ENCODE peak calls at places on chromosomes 7 and 10, in nine cellular contexts. K, O, H, J, N, T, E, I and S are unnamed samples.

GRCh38 chr7:112020800-112021199 is 185.4 kb downstream of the DOCK4 start:
- DNase-seq in T (no peak), I (no peak), J (no peak), K (no peak), H (no peak), E (no peak), O (no peak), N (no peak), S (no peak)

GRCh38 chr7:117230276-117231046 is 92.4 kb downstream of the WNT2 start:
- DNase-seq in K (no peak), E (no peak), J (no peak), O (no peak), H (no peak), I (no peak), N (no peak), T (no peak), S (no peak)

GRCh38 chr7:100825760-100826545 is 1.4 kb downstream of the EPHB4 start:
- DNase-seq in T (no peak), K (peak), H (peak), O (no peak), E (no peak), I (no peak), N (peak), J (no peak), S (no peak)

GRCh38 chr7:157476201-157476600 is 139.4 kb downstream of the DNAJB6 start:
- DNase-seq in K (no peak), H (no peak), N (peak), E (no peak), O (no peak), T (peak), J (peak), I (no peak), S (no peak)

GRCh38 chr7:141076377-141076776 is 2.5 kb downstream of the TMEM178B start:
- DNase-seq in I (no peak), T (no peak), N (no peak), O (no peak), J (no peak), H (no peak), E (no peak), K (no peak), S (no peak)

GRCh38 chr7:2837476-2837875 is 6.6 kb downstream of the GNA12 start:
- DNase-seq in E (no peak), T (no peak), O (no peak), I (no peak), K (no peak), H (no peak), N (no peak), J (no peak), S (no peak)

GRCh38 chr10:16967866-16968721 is 150.9 kb upstream of the RSU1 start:
- DNase-seq in H (no peak), O (peak), K (peak), I (no peak), T (no peak), J (no peak), E (peak), N (peak), S (no peak)

GRCh38 chr10:130470286-130470685 is 334.1 kb downstream of the GLRX3 start:
- DNase-seq in K (no peak), E (no peak), O (no peak), T (no peak), I (no peak), N (peak), J (no peak), H (no peak), S (no peak)

GRCh38 chr7:158043461-158044155 is 544.0 kb downstream of the PTPRN2 start:
- DNase-seq in N (no peak), T (peak), H (no peak), O (no peak), E (no peak), I (no peak), K (no peak), J (peak), S (no peak)

GRCh38 chr10:101903827-101904520 is 60.4 kb upstream of the KCNIP2 start:
- DNase-seq in E (peak), T (no peak), N (no peak), O (no peak), J (no peak), I (no peak), K (no peak), H (no peak), S (no peak)

GRCh38 chr7:46283852-46284251 is 362.8 kb upstream of the IGFBP3 start:
- DNase-seq in J (no peak), I (no peak), N (no peak), K (no peak), H (no peak), O (no peak), T (no peak), E (no peak), S (no peak)

GRCh38 chr10:30431435-30431911 is 2.5 kb upstream of the MAP3K8 start:
- DNase-seq in O (no peak), N (no peak), H (no peak), E (no peak), K (no peak), I (peak), J (no peak), T (peak), S (no peak)

GRCh38 chr10:1160561-1160961 is 104.4 kb downstream of the WDR37 start:
- DNase-seq in E (no peak), T (peak), N (no peak), K (no peak), J (no peak), O (no peak), H (no peak), I (no peak), S (no peak)

GRCh38 chr7:24756989-24757798 is at the start of gene GSDME:
- DNase-seq in E (no peak), H (peak), K (peak), O (peak), N (peak), J (peak), I (peak), T (peak), S (peak)

GRCh38 chr7:27606270-27607209 is 56.1 kb downstream of the HIBADH start:
- DNase-seq in T (no peak), N (no peak), K (peak), J (no peak), H (no peak), E (peak), O (no peak), I (peak), S (no peak)

GRCh38 chr10:7563770-7564169 is 103.0 kb downstream of the ITIH5 start:
- DNase-seq in O (no peak), I (no peak), K (no peak), N (no peak), E (no peak), H (no peak), J (no peak), T (no peak), S (no peak)

GRCh38 chr10:11573497-11573896 is 38.0 kb downstream of the USP6NL start:
- DNase-seq in N (no peak), K (peak), T (no peak), J (no peak), I (no peak), E (peak), H (no peak), O (no peak), S (no peak)

GRCh38 chr7:2626498-2627117 is 5.2 kb upstream of the TTYH3 start:
- DNase-seq in O (no peak), H (peak), J (no peak), K (no peak), E (no peak), N (no peak), I (peak), T (no peak), S (no peak)

GRCh38 chr10:6203331-6204062 is 765 bp downstream of the PFKFB3 start:
- DNase-seq in K (peak), N (peak), I (peak), H (peak), J (peak), T (peak), E (no peak), O (peak), S (peak)

GRCh38 chr7:155448632-155449007 is 9.3 kb upstream of the EN2 start:
- DNase-seq in J (peak), H (no peak), O (no peak), I (no peak), N (peak), K (no peak), E (no peak), T (no peak), S (no peak)
- H3K4me3 ChIP-seq in J (no peak), H (no peak), O (peak), I (no peak), N (no peak), K (no peak), E (no peak), T (no peak), S (no peak)

DNA sequence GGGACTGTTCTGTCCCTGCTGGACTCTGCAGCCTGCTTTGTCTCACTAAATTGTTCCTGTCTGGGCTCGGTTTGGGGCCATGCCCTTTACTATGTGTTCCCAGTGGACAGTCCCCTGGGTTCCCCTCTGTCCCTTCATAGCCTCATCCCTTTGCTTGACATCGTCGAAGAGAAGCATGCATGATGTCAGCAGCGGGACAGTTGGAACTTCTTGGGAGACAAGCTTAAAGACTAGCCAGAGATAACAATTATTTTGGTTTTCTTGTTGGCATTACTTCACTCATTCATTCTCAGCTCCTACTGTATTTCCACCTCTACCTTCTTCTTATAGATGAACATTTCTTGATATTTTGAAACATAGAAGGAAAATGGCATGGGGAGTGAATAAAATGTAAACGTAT is 2.7 kb downstream of the EPHB6 start:
- DNase-seq in J (no peak), I (no peak), K (no peak), N (no peak), H (no peak), T (no peak), O (no peak), E (no peak), S (no peak)
- H3K4me3 ChIP-seq in J (no peak), I (no peak), K (no peak), N (no peak), H (no peak), T (no peak), O (no peak), E (no peak), S (no peak)

DNA sequence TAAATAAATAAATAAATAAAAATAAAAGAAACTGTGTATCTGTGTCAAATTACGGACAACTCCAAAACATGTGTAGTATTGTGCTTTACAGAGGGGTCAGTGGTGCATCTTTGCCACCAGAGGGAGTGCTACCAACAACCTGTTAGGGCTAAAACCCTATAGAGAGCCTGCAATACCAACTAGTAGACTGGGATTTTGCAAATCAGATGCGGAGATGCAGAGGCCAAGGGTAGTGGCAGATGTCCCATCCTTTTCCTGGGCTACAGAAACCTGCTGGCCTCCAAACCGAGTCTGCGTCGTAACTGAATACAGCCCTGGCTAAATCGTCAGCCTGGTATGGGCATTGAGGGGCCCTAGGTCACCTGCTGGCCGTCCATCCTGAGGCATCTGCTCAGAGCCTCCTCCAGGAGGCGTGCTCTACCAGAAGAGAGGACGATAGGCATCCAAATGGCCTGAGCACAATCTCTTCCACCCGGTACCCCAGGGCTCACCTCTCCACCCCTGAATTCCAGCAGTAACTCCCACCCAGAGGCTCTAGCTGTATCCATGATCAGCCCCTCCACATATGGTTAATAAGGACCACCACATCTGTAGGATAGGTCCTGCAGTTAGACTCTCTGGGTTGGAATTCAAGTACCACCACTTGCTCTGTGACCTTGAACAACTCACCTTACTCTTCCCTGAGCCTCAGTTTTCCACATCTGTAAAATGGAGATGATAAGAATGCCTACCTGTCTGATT is 6.2 kb upstream of the RRP12 start:
- DNase-seq in H (peak), E (peak), T (peak), J (no peak), O (peak), I (peak), N (peak), K (peak), S (peak)
- H3K4me3 ChIP-seq in H (no peak), E (no peak), T (no peak), J (no peak), O (peak), I (no peak), N (no peak), K (peak), S (peak)

DNA sequence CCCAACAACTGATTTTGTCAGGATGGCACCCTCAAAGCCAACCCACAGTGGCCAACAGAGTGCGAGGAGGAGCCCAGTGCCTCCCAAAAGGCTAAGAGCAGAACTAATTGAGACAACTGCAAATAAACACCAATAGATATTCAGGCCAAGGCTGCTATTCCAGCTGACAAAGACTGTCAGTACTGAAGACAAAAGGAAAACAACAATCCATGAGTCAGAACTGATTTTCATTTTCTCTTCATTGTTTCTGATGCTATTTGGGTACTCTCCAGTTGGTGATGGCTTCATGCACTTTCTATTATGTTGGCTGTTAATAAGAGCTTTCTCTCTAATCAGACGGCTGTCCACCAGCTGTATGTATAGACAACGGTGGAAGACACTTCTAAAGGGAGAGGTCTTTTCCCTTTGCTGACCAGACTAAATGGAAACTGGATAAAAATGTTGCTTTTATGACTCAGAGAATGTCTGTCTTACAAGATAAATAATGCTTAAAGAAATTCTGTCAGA is 515.9 kb downstream of the PARD3 start:
- DNase-seq in K (no peak), T (no peak), E (peak), H (no peak), J (no peak), N (no peak), I (no peak), O (no peak), S (no peak)
- H3K4me3 ChIP-seq in K (no peak), T (no peak), E (no peak), H (no peak), J (no peak), N (no peak), I (no peak), O (no peak), S (no peak)

DNA sequence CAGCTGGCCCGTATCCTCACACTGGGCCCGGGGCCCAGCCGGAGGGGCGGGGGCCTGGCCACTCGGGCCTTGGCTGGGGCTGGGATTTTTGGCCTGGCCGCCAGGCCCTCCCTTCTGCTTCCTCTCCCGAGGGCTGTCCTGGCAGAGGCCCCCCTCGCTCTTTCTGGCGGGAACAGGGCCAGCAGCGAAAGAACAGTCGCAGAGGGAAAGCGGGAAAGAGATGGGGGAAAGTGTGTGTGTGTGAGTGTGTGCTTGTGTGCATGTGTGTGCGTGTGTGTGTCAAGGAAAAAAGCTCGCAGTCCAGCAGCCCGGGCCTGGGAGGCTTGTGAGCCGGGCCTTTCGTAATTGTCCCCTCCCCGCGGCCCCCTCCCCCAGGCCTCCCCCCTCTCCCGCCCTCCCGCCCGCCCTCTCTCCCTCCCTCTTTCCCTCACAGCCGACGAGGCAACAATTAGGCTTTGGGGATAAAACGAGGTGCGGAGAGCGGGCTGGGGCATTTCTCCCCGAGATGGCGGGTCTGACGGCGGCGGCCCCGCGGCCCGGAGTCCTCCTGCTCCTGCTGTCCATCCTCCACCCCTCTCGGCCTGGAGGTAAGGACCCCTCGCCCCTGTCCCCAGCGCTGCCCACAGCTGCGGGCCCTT is at the start of gene ELN:
- DNase-seq in T (peak), K (no peak), E (no peak), I (no peak), J (peak), N (peak), H (peak), O (no peak), S (no peak)
- H3K4me3 ChIP-seq in T (peak), K (no peak), E (peak), I (peak), J (peak), N (no peak), H (peak), O (no peak), S (no peak)

GRCh38 chr7:151900591-151901312 is 23.8 kb upstream of the PRKAG2 start:
- DNase-seq in H (no peak), O (no peak), T (no peak), N (no peak), J (no peak), K (no peak), I (no peak), E (no peak), S (no peak)
- H3K4me3 ChIP-seq in H (no peak), O (no peak), T (no peak), N (no peak), J (no peak), K (no peak), I (no peak), E (no peak), S (no peak)

GRCh38 chr7:26156454-26157365 is 4.7 kb downstream of the NFE2L3 start:
- DNase-seq in H (no peak), E (peak), K (no peak), T (no peak), J (no peak), O (peak), I (no peak), N (no peak), S (peak)
- H3K4me3 ChIP-seq in H (no peak), E (peak), K (no peak), T (peak), J (no peak), O (no peak), I (no peak), N (no peak), S (peak)

GRCh38 chr7:43834463-43835251 is 34.7 kb downstream of the MRPS24 start:
- DNase-seq in N (no peak), I (no peak), T (no peak), O (no peak), K (no peak), E (no peak), J (no peak), H (no peak), S (peak)
- H3K4me3 ChIP-seq in N (no peak), I (no peak), T (peak), O (peak), K (no peak), E (no peak), J (no peak), H (peak), S (peak)